ENCODE peak calls at places on chromosomes 7 and 10, in four cellular contexts. One of them, this sample, is unnamed.

GRCh38 chr7:92830532-92831110 is 5.8 kb downstream of the CDK6 start:
- DNase-seq in GM12878: no peak
- DNase-seq in HepG2: no peak
- DNase-seq in K562: no peak
- DNase-seq in this sample: no peak

GRCh38 chr10:88205842-88206446 is 342.5 kb downstream of the PTEN start:
- DNase-seq in GM12878: peak; percentile 26
- DNase-seq in HepG2: no peak
- DNase-seq in K562: no peak
- DNase-seq in this sample: no peak

GRCh38 chr10:124037784-124038183 is 55.6 kb downstream of the CHST15 start:
- DNase-seq in GM12878: no peak
- DNase-seq in HepG2: no peak
- DNase-seq in K562: no peak
- DNase-seq in this sample: no peak

GRCh38 chr10:3418901-3419300 is 246.3 kb upstream of the PITRM1 start:
- DNase-seq in GM12878: no peak
- DNase-seq in HepG2: no peak
- DNase-seq in K562: no peak
- DNase-seq in this sample: no peak

GRCh38 chr7:5380350-5381210 is 43.1 kb downstream of the TNRC18 start:
- DNase-seq in GM12878: no peak
- DNase-seq in HepG2: no peak
- DNase-seq in K562: no peak
- DNase-seq in this sample: no peak

GRCh38 chr10:79982861-79983260 is 34.0 kb upstream of the SFTPD start:
- DNase-seq in GM12878: no peak
- DNase-seq in HepG2: no peak
- DNase-seq in K562: no peak
- DNase-seq in this sample: no peak

GRCh38 chr7:126856691-126857291 is 395.9 kb downstream of the GRM8 start:
- DNase-seq in GM12878: no peak
- DNase-seq in HepG2: peak; percentile 1
- DNase-seq in K562: no peak
- DNase-seq in this sample: no peak

GRCh38 chr10:116992183-116992582 is 12.8 kb downstream of the SHTN1 start:
- DNase-seq in GM12878: no peak
- DNase-seq in HepG2: no peak
- DNase-seq in K562: no peak
- DNase-seq in this sample: no peak

DNA sequence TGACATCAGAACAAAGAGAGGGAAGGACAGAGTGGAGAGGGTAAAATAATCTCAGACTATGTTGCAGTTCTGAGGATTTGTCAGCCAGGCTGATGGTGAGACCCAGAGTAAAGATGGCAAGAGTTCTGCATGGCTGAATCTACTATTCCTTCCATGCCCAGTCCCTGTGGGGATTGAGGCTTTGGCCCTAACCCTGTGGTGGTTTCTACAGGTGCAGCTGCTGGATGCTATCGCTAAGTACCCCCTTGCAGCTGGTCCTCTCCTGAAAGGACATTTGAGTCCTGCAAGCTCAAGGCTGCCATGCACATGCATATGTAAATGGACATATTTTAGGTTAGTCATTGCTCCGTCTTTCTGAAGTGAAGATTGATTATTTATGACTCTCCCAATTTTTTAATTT is 1122.3 kb upstream of the CELF2 start:
- DNase-seq in GM12878: no peak
- DNase-seq in HepG2: no peak
- DNase-seq in K562: no peak
- DNase-seq in this sample: no peak
- TF ChIP-seq CBX5 in GM12878: no peak
- TF ChIP-seq CBX5 in HepG2: no peak
- TF ChIP-seq CBX5 in K562: no peak
- TF ChIP-seq CBX5 in this sample: no peak

GRCh38 chr7:14380881-14381280 is 391.4 kb upstream of the ETV1 start:
- DNase-seq in GM12878: no peak
- DNase-seq in HepG2: no peak
- DNase-seq in K562: no peak
- DNase-seq in this sample: no peak

GRCh38 chr7:14374336-14374735 is 384.9 kb upstream of the ETV1 start:
- DNase-seq in GM12878: no peak
- DNase-seq in HepG2: no peak
- DNase-seq in K562: no peak
- DNase-seq in this sample: no peak

GRCh38 chr7:14376711-14377110 is 387.2 kb upstream of the ETV1 start:
- DNase-seq in GM12878: no peak
- DNase-seq in HepG2: no peak
- DNase-seq in K562: no peak
- DNase-seq in this sample: no peak

GRCh38 chr7:14375998-14376397 is 386.5 kb upstream of the ETV1 start:
- DNase-seq in GM12878: no peak
- DNase-seq in HepG2: no peak
- DNase-seq in K562: no peak
- DNase-seq in this sample: no peak

GRCh38 chr7:14377646-14378266 is 388.3 kb upstream of the ETV1 start:
- DNase-seq in GM12878: no peak
- DNase-seq in HepG2: no peak
- DNase-seq in K562: no peak
- DNase-seq in this sample: no peak
- TF ChIP-seq HDAC2 in GM12878: no peak
- TF ChIP-seq HDAC2 in HepG2: no peak
- TF ChIP-seq HDAC2 in K562: no peak
- TF ChIP-seq HDAC2 in this sample: no peak

DNA sequence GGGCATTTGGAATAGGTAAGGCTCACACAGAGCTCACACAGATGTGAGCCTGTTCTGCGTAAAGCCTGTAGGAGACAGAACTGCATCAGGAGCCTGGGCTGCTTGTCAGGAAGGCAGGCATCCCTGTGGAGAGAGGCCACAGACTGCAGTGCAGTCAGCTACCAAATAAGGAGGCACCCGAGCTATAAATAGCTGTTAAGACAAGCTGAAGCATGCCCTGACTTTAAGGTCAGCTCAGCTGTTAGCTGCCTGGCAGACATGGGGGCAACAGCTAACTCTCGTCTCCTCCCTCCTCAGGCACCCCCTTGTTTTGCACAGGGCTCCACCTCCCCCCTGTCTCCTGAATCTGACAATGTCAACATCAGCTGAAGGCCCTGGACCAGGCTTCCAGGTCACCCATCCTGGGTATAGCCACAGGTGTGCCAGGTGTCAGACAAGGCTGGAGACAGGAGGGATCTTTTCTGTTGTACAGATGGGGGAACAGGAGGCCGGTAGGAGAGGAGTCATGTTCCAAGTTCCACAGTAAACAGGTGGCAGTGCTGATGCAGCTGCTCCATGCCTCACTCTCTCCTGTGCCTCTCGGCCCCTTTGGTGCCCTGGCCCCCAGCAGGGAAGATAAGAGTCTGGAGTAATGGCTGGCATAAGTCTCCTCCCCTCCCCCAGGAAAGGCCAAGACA is 27.6 kb upstream of the MKRN1 start:
- DNase-seq in GM12878: no peak
- DNase-seq in HepG2: no peak
- DNase-seq in K562: peak; percentile 23
- DNase-seq in this sample: peak; percentile 34
- TF ChIP-seq CBX5 in GM12878: no peak
- TF ChIP-seq CBX5 in HepG2: no peak
- TF ChIP-seq CBX5 in K562: no peak
- TF ChIP-seq CBX5 in this sample: no peak

GRCh38 chr10:101901340-101901739 is 57.7 kb upstream of the KCNIP2 start:
- DNase-seq in GM12878: peak; percentile 77
- DNase-seq in HepG2: no peak
- DNase-seq in K562: no peak
- DNase-seq in this sample: no peak
- TF ChIP-seq HDAC2 in GM12878: no peak
- TF ChIP-seq HDAC2 in HepG2: no peak
- TF ChIP-seq HDAC2 in K562: no peak
- TF ChIP-seq HDAC2 in this sample: no peak

This sample was measured in H1.